ENCODE peak calls at places on chromosomes 13 and 19, in five cellular contexts. R is Daoy; G is GM04503; P is stimulated activated CD8-positive, alpha-beta memory T cell treated with anti-CD3 and anti-CD28 coated beads, Interleukin-15, amount 100 ng/mL, for 24 hours; H is cardiac muscle cell. K is an unnamed sample.

GRCh38 chr19:17183858-17184271 is 31.3 kb upstream of the USE1 start:
- DNase-seq in R (no peak), G (no peak), P (no peak), H (no peak), K (no peak)

GRCh38 chr19:7482584-7483439 is 6.0 kb downstream of the PEX11G start:
- DNase-seq in R (peak; percentile 44), G (no peak), P (no peak), H (no peak), K (no peak)

GRCh38 chr13:112747256-112747655 is 57.4 kb downstream of the ATP11A start:
- DNase-seq in R (peak; percentile 50), G (no peak), P (no peak), H (no peak), K (no peak)

GRCh38 chr13:41622545-41623429 is 165.4 kb downstream of the RGCC start:
- DNase-seq in R (no peak), G (peak; percentile 74), P (no peak), H (no peak), K (no peak)

GRCh38 chr13:42036711-42037110 is 11.7 kb upstream of the DGKH start:
- DNase-seq in R (no peak), G (no peak), P (no peak), H (no peak), K (no peak)

GRCh38 chr13:30832845-30833332 is 73.2 kb upstream of the MEDAG start:
- DNase-seq in R (peak; percentile 89), G (no peak), P (no peak), H (peak; percentile 75), K (peak; percentile 87)

GRCh38 chr19:23262892-23263291 is 12.7 kb upstream of the ZNF724 start:
- DNase-seq in R (no peak), G (no peak), P (no peak), H (no peak), K (no peak)

GRCh38 chr19:18389736-18390074 is 3.7 kb downstream of the GDF15 start:
- DNase-seq in R (no peak), G (no peak), P (no peak), H (no peak), K (no peak)

GRCh38 chr19:5193192-5193591 is 147.4 kb downstream of the PTPRS start:
- DNase-seq in R (no peak), G (no peak), P (no peak), H (no peak), K (no peak)

GRCh38 chr19:31270897-31271568 is 78.2 kb downstream of the TSHZ3 start:
- DNase-seq in R (peak; percentile 48), G (no peak), P (no peak), H (no peak), K (no peak)

GRCh38 chr19:51016798-51017683 is 2.5 kb downstream of the KLK10 start:
- DNase-seq in R (peak; percentile 89), G (no peak), P (peak; percentile 59), H (peak; percentile 74), K (peak; percentile 70)

GRCh38 chr19:1361601-1362384 is 21.9 kb upstream of the NDUFS7 start:
- DNase-seq in R (peak; percentile 84), G (no peak), P (no peak), H (no peak), K (peak; percentile 13)

GRCh38 chr19:1169921-1170885 is 3.9 kb downstream of the SBNO2 start:
- DNase-seq in R (peak; percentile 90), G (no peak), P (no peak), H (no peak), K (peak; percentile 88)

GRCh38 chr19:22595918-22596341 is 38.2 kb upstream of the ZNF492 start:
- DNase-seq in R (no peak), G (no peak), P (no peak), H (no peak), K (no peak)

GRCh38 chr13:34752561-34752960 is 189.5 kb upstream of the NBEA start:
- DNase-seq in R (no peak), G (no peak), P (no peak), H (peak; percentile 12), K (no peak)

GRCh38 chr19:10670876-10671804 is 17.0 kb downstream of the ILF3 start:
- DNase-seq in R (no peak), G (no peak), P (no peak), H (no peak), K (no peak)

GRCh38 chr13:77034883-77035282 is 7.9 kb upstream of the FBXL3 start:
- DNase-seq in R (peak; percentile 27), G (no peak), P (no peak), H (no peak), K (no peak)

GRCh38 chr13:97849305-97849704 is 104.2 kb upstream of the IPO5 start:
- DNase-seq in R (peak; percentile 13), G (no peak), P (no peak), H (peak; percentile 19), K (peak; percentile 14)

GRCh38 chr13:50745542-50745941 is 98.0 kb downstream of the DLEU7 start:
- DNase-seq in R (no peak), G (no peak), P (no peak), H (no peak), K (no peak)

GRCh38 chr13:92807343-92807742 is 419.3 kb upstream of the GPC6 start:
- DNase-seq in R (no peak), G (no peak), P (no peak), H (no peak), K (no peak)

GRCh38 chr13:86085890-86086289 is 286.7 kb upstream of the SLITRK6 start:
- DNase-seq in R (no peak), G (no peak), P (no peak), H (no peak), K (no peak)

GRCh38 chr13:98189841-98190505 is 12.9 kb upstream of the RNF113B start:
- DNase-seq in R (no peak), G (no peak), P (no peak), H (no peak), K (no peak)

GRCh38 chr13:107275945-107276614 is 708.1 kb upstream of the ARGLU1 start:
- DNase-seq in R (no peak), G (no peak), P (no peak), H (no peak), K (no peak)

GRCh38 chr13:30690282-30691188 is 44.8 kb upstream of the ALOX5AP start:
- DNase-seq in R (peak; percentile 88), G (peak; percentile 85), P (no peak), H (no peak), K (peak; percentile 90)

GRCh38 chr13:34867590-34867989 is 74.5 kb upstream of the NBEA start:
- DNase-seq in R (peak; percentile 18), G (no peak), P (no peak), H (no peak), K (peak; percentile 24)

GRCh38 chr13:74017301-74018092 is 116.7 kb downstream of the KLF12 start:
- DNase-seq in R (no peak), G (no peak), P (no peak), H (no peak), K (no peak)

GRCh38 chr13:106867249-106867648 is 299.3 kb upstream of the ARGLU1 start:
- DNase-seq in R (peak; percentile 4), G (no peak), P (no peak), H (no peak), K (no peak)

GRCh38 chr19:33396701-33397535 is 23.4 kb downstream of the CEBPG start:
- DNase-seq in R (peak; percentile 58), G (no peak), P (no peak), H (no peak), K (no peak)

GRCh38 chr19:54188224-54188871 is 1.0 kb downstream of the MBOAT7 start:
- DNase-seq in R (peak; percentile 50), G (no peak), P (no peak), H (no peak), K (peak; percentile 74)

GRCh38 chr19:9597027-9597426 is 12.7 kb upstream of the ZNF121 start:
- DNase-seq in R (peak; percentile 83), G (peak; percentile 67), P (no peak), H (no peak), K (peak; percentile 12)

GRCh38 chr13:93786846-93787245 is 560.2 kb downstream of the GPC6 start:
- DNase-seq in R (no peak), G (no peak), P (no peak), H (no peak), K (peak; percentile 21)

GRCh38 chr19:4474504-4475136 is 2.5 kb downstream of the HDGFL2 start:
- DNase-seq in R (peak; percentile 59), G (peak; percentile 7), P (no peak), H (peak; percentile 88), K (no peak)

GRCh38 chr13:34012354-34012753 is 194.4 kb downstream of the RFC3 start:
- DNase-seq in R (no peak), G (no peak), P (no peak), H (no peak), K (no peak)

GRCh38 chr19:7789447-7789846 is 26.4 kb downstream of the CLEC4M start:
- DNase-seq in R (no peak), G (no peak), P (no peak), H (no peak), K (no peak)

GRCh38 chr13:111117961-111118360 is 2.9 kb downstream of the ARHGEF7 start:
- DNase-seq in R (no peak), G (no peak), P (no peak), H (no peak), K (no peak)

GRCh38 chr19:1251503-1252220 is 3.3 kb downstream of the MIDN start:
- DNase-seq in R (peak; percentile 75), G (no peak), P (no peak), H (no peak), K (peak; percentile 51)

GRCh38 chr13:69108486-69108885 is 999.1 kb upstream of the ATXN8OS start:
- DNase-seq in R (no peak), G (no peak), P (no peak), H (no peak), K (no peak)

GRCh38 chr13:100148422-100148821 is 59.5 kb downstream of the PCCA start:
- DNase-seq in R (no peak), G (no peak), P (no peak), H (no peak), K (no peak)

GRCh38 chr13:26327905-26328304 is 74.0 kb downstream of the CDK8 start:
- DNase-seq in R (no peak), G (no peak), P (no peak), H (no peak), K (peak; percentile 6)